ENCODE peak calls at places on chromosomes 5 and 9, in ten cellular contexts. One of them, this sample, is unnamed.

GRCh38 chr5:38634961-38635369 is 78.5 kb upstream of the LIFR start:
- DNase-seq in NCI-H345: no peak
- DNase-seq in activated CD8-positive, alpha-beta T cell treated with anti-CD3 and anti-CD28 coated beads, Interleukin-2, amount 10 ng/mL, durations not matched to agents 7 days and 5 days: no peak
- DNase-seq in lower leg skin: no peak
- DNase-seq in HTR-8/SVneo: peak
- DNase-seq in activated CD4-positive, CD25-positive, alpha-beta regulatory T cell treated with anti-CD3 and anti-CD28 coated beads, Interleukin-2, amount 50 U/mL, for 72 hours: no peak
- DNase-seq in upper lobe of right lung: no peak
- DNase-seq in H9: no peak
- DNase-seq in stimulated activated CD8-positive, alpha-beta memory T cell treated with anti-CD3 and anti-CD28 coated beads, Interleukin-15, amount 100 ng/mL, for 24 hours: no peak
- DNase-seq in heart left ventricle: no peak
- DNase-seq in this sample: peak

GRCh38 chr9:105637787-105638395 is 24.4 kb upstream of the TAL2 start:
- DNase-seq in NCI-H345: no peak
- DNase-seq in activated CD8-positive, alpha-beta T cell treated with anti-CD3 and anti-CD28 coated beads, Interleukin-2, amount 10 ng/mL, durations not matched to agents 7 days and 5 days: no peak
- DNase-seq in lower leg skin: no peak
- DNase-seq in HTR-8/SVneo: no peak
- DNase-seq in activated CD4-positive, CD25-positive, alpha-beta regulatory T cell treated with anti-CD3 and anti-CD28 coated beads, Interleukin-2, amount 50 U/mL, for 72 hours: no peak
- DNase-seq in upper lobe of right lung: no peak
- DNase-seq in H9: no peak
- DNase-seq in stimulated activated CD8-positive, alpha-beta memory T cell treated with anti-CD3 and anti-CD28 coated beads, Interleukin-15, amount 100 ng/mL, for 24 hours: no peak
- DNase-seq in heart left ventricle: no peak
- DNase-seq in this sample: no peak

GRCh38 chr5:16539169-16539666 is 73.6 kb upstream of the ZNF622 start:
- DNase-seq in NCI-H345: no peak
- DNase-seq in activated CD8-positive, alpha-beta T cell treated with anti-CD3 and anti-CD28 coated beads, Interleukin-2, amount 10 ng/mL, durations not matched to agents 7 days and 5 days: no peak
- DNase-seq in lower leg skin: peak
- DNase-seq in HTR-8/SVneo: peak
- DNase-seq in activated CD4-positive, CD25-positive, alpha-beta regulatory T cell treated with anti-CD3 and anti-CD28 coated beads, Interleukin-2, amount 50 U/mL, for 72 hours: no peak
- DNase-seq in upper lobe of right lung: no peak
- DNase-seq in H9: no peak
- DNase-seq in stimulated activated CD8-positive, alpha-beta memory T cell treated with anti-CD3 and anti-CD28 coated beads, Interleukin-15, amount 100 ng/mL, for 24 hours: no peak
- DNase-seq in heart left ventricle: peak
- DNase-seq in this sample: peak

GRCh38 chr9:6641561-6641960 is 4.0 kb downstream of the GLDC start:
- DNase-seq in NCI-H345: no peak
- DNase-seq in activated CD8-positive, alpha-beta T cell treated with anti-CD3 and anti-CD28 coated beads, Interleukin-2, amount 10 ng/mL, durations not matched to agents 7 days and 5 days: no peak
- DNase-seq in lower leg skin: no peak
- DNase-seq in HTR-8/SVneo: no peak
- DNase-seq in activated CD4-positive, CD25-positive, alpha-beta regulatory T cell treated with anti-CD3 and anti-CD28 coated beads, Interleukin-2, amount 50 U/mL, for 72 hours: no peak
- DNase-seq in upper lobe of right lung: no peak
- DNase-seq in H9: no peak
- DNase-seq in stimulated activated CD8-positive, alpha-beta memory T cell treated with anti-CD3 and anti-CD28 coated beads, Interleukin-15, amount 100 ng/mL, for 24 hours: no peak
- DNase-seq in heart left ventricle: no peak
- DNase-seq in this sample: no peak

GRCh38 chr9:98899399-98900056 is 44.2 kb upstream of the COL15A1 start:
- DNase-seq in NCI-H345: no peak
- DNase-seq in activated CD8-positive, alpha-beta T cell treated with anti-CD3 and anti-CD28 coated beads, Interleukin-2, amount 10 ng/mL, durations not matched to agents 7 days and 5 days: no peak
- DNase-seq in lower leg skin: no peak
- DNase-seq in HTR-8/SVneo: no peak
- DNase-seq in activated CD4-positive, CD25-positive, alpha-beta regulatory T cell treated with anti-CD3 and anti-CD28 coated beads, Interleukin-2, amount 50 U/mL, for 72 hours: no peak
- DNase-seq in upper lobe of right lung: no peak
- DNase-seq in H9: no peak
- DNase-seq in stimulated activated CD8-positive, alpha-beta memory T cell treated with anti-CD3 and anti-CD28 coated beads, Interleukin-15, amount 100 ng/mL, for 24 hours: no peak
- DNase-seq in heart left ventricle: no peak
- DNase-seq in this sample: peak

GRCh38 chr9:112754578-112754977 is 4.0 kb downstream of the SNX30 start:
- DNase-seq in NCI-H345: no peak
- DNase-seq in activated CD8-positive, alpha-beta T cell treated with anti-CD3 and anti-CD28 coated beads, Interleukin-2, amount 10 ng/mL, durations not matched to agents 7 days and 5 days: peak
- DNase-seq in lower leg skin: no peak
- DNase-seq in HTR-8/SVneo: no peak
- DNase-seq in activated CD4-positive, CD25-positive, alpha-beta regulatory T cell treated with anti-CD3 and anti-CD28 coated beads, Interleukin-2, amount 50 U/mL, for 72 hours: no peak
- DNase-seq in upper lobe of right lung: no peak
- DNase-seq in H9: no peak
- DNase-seq in stimulated activated CD8-positive, alpha-beta memory T cell treated with anti-CD3 and anti-CD28 coated beads, Interleukin-15, amount 100 ng/mL, for 24 hours: no peak
- DNase-seq in heart left ventricle: no peak
- DNase-seq in this sample: peak

GRCh38 chr5:123088031-123088805 is 823 bp upstream of the PRDM6 start:
- DNase-seq in NCI-H345: no peak
- DNase-seq in activated CD8-positive, alpha-beta T cell treated with anti-CD3 and anti-CD28 coated beads, Interleukin-2, amount 10 ng/mL, durations not matched to agents 7 days and 5 days: no peak
- DNase-seq in lower leg skin: no peak
- DNase-seq in HTR-8/SVneo: no peak
- DNase-seq in activated CD4-positive, CD25-positive, alpha-beta regulatory T cell treated with anti-CD3 and anti-CD28 coated beads, Interleukin-2, amount 50 U/mL, for 72 hours: no peak
- DNase-seq in upper lobe of right lung: no peak
- DNase-seq in H9: peak
- DNase-seq in stimulated activated CD8-positive, alpha-beta memory T cell treated with anti-CD3 and anti-CD28 coated beads, Interleukin-15, amount 100 ng/mL, for 24 hours: no peak
- DNase-seq in heart left ventricle: peak
- DNase-seq in this sample: peak

GRCh38 chr5:131525805-131526204 is 109.2 kb downstream of the RAPGEF6 start:
- DNase-seq in NCI-H345: no peak
- DNase-seq in activated CD8-positive, alpha-beta T cell treated with anti-CD3 and anti-CD28 coated beads, Interleukin-2, amount 10 ng/mL, durations not matched to agents 7 days and 5 days: no peak
- DNase-seq in lower leg skin: no peak
- DNase-seq in HTR-8/SVneo: no peak
- DNase-seq in activated CD4-positive, CD25-positive, alpha-beta regulatory T cell treated with anti-CD3 and anti-CD28 coated beads, Interleukin-2, amount 50 U/mL, for 72 hours: no peak
- DNase-seq in upper lobe of right lung: no peak
- DNase-seq in H9: no peak
- DNase-seq in stimulated activated CD8-positive, alpha-beta memory T cell treated with anti-CD3 and anti-CD28 coated beads, Interleukin-15, amount 100 ng/mL, for 24 hours: no peak
- DNase-seq in heart left ventricle: no peak
- DNase-seq in this sample: no peak

GRCh38 chr9:77063645-77064285 is 44.3 kb downstream of the FOXB2 start:
- DNase-seq in NCI-H345: no peak
- DNase-seq in activated CD8-positive, alpha-beta T cell treated with anti-CD3 and anti-CD28 coated beads, Interleukin-2, amount 10 ng/mL, durations not matched to agents 7 days and 5 days: no peak
- DNase-seq in lower leg skin: no peak
- DNase-seq in HTR-8/SVneo: peak
- DNase-seq in activated CD4-positive, CD25-positive, alpha-beta regulatory T cell treated with anti-CD3 and anti-CD28 coated beads, Interleukin-2, amount 50 U/mL, for 72 hours: no peak
- DNase-seq in upper lobe of right lung: no peak
- DNase-seq in H9: no peak
- DNase-seq in stimulated activated CD8-positive, alpha-beta memory T cell treated with anti-CD3 and anti-CD28 coated beads, Interleukin-15, amount 100 ng/mL, for 24 hours: no peak
- DNase-seq in heart left ventricle: no peak
- DNase-seq in this sample: peak

GRCh38 chr5:175520321-175520720 is 42.0 kb downstream of the SFXN1 start:
- DNase-seq in NCI-H345: no peak
- DNase-seq in activated CD8-positive, alpha-beta T cell treated with anti-CD3 and anti-CD28 coated beads, Interleukin-2, amount 10 ng/mL, durations not matched to agents 7 days and 5 days: peak
- DNase-seq in lower leg skin: no peak
- DNase-seq in HTR-8/SVneo: no peak
- DNase-seq in activated CD4-positive, CD25-positive, alpha-beta regulatory T cell treated with anti-CD3 and anti-CD28 coated beads, Interleukin-2, amount 50 U/mL, for 72 hours: no peak
- DNase-seq in upper lobe of right lung: no peak
- DNase-seq in H9: no peak
- DNase-seq in stimulated activated CD8-positive, alpha-beta memory T cell treated with anti-CD3 and anti-CD28 coated beads, Interleukin-15, amount 100 ng/mL, for 24 hours: no peak
- DNase-seq in heart left ventricle: no peak
- DNase-seq in this sample: no peak

GRCh38 chr5:120096413-120096812 is 367.7 kb upstream of the PRR16 start:
- DNase-seq in NCI-H345: no peak
- DNase-seq in activated CD8-positive, alpha-beta T cell treated with anti-CD3 and anti-CD28 coated beads, Interleukin-2, amount 10 ng/mL, durations not matched to agents 7 days and 5 days: no peak
- DNase-seq in lower leg skin: no peak
- DNase-seq in HTR-8/SVneo: peak
- DNase-seq in activated CD4-positive, CD25-positive, alpha-beta regulatory T cell treated with anti-CD3 and anti-CD28 coated beads, Interleukin-2, amount 50 U/mL, for 72 hours: no peak
- DNase-seq in upper lobe of right lung: no peak
- DNase-seq in H9: no peak
- DNase-seq in stimulated activated CD8-positive, alpha-beta memory T cell treated with anti-CD3 and anti-CD28 coated beads, Interleukin-15, amount 100 ng/mL, for 24 hours: no peak
- DNase-seq in heart left ventricle: no peak
- DNase-seq in this sample: peak

GRCh38 chr9:136385015-136385414 is 11.5 kb upstream of the CARD9 start:
- DNase-seq in NCI-H345: no peak
- DNase-seq in activated CD8-positive, alpha-beta T cell treated with anti-CD3 and anti-CD28 coated beads, Interleukin-2, amount 10 ng/mL, durations not matched to agents 7 days and 5 days: peak
- DNase-seq in lower leg skin: no peak
- DNase-seq in HTR-8/SVneo: no peak
- DNase-seq in activated CD4-positive, CD25-positive, alpha-beta regulatory T cell treated with anti-CD3 and anti-CD28 coated beads, Interleukin-2, amount 50 U/mL, for 72 hours: no peak
- DNase-seq in upper lobe of right lung: no peak
- DNase-seq in H9: no peak
- DNase-seq in stimulated activated CD8-positive, alpha-beta memory T cell treated with anti-CD3 and anti-CD28 coated beads, Interleukin-15, amount 100 ng/mL, for 24 hours: no peak
- DNase-seq in heart left ventricle: no peak
- DNase-seq in this sample: no peak

GRCh38 chr5:74034738-74035137 is 408.7 kb downstream of the ARHGEF28 start:
- DNase-seq in NCI-H345: no peak
- DNase-seq in activated CD8-positive, alpha-beta T cell treated with anti-CD3 and anti-CD28 coated beads, Interleukin-2, amount 10 ng/mL, durations not matched to agents 7 days and 5 days: no peak
- DNase-seq in lower leg skin: no peak
- DNase-seq in HTR-8/SVneo: peak
- DNase-seq in activated CD4-positive, CD25-positive, alpha-beta regulatory T cell treated with anti-CD3 and anti-CD28 coated beads, Interleukin-2, amount 50 U/mL, for 72 hours: no peak
- DNase-seq in upper lobe of right lung: no peak
- DNase-seq in H9: no peak
- DNase-seq in stimulated activated CD8-positive, alpha-beta memory T cell treated with anti-CD3 and anti-CD28 coated beads, Interleukin-15, amount 100 ng/mL, for 24 hours: no peak
- DNase-seq in heart left ventricle: no peak
- DNase-seq in this sample: peak

GRCh38 chr9:127140842-127141675 is 18.6 kb upstream of the ANGPTL2 start:
- DNase-seq in NCI-H345: no peak
- DNase-seq in activated CD8-positive, alpha-beta T cell treated with anti-CD3 and anti-CD28 coated beads, Interleukin-2, amount 10 ng/mL, durations not matched to agents 7 days and 5 days: no peak
- DNase-seq in lower leg skin: no peak
- DNase-seq in HTR-8/SVneo: no peak
- DNase-seq in activated CD4-positive, CD25-positive, alpha-beta regulatory T cell treated with anti-CD3 and anti-CD28 coated beads, Interleukin-2, amount 50 U/mL, for 72 hours: no peak
- DNase-seq in upper lobe of right lung: peak
- DNase-seq in H9: peak
- DNase-seq in stimulated activated CD8-positive, alpha-beta memory T cell treated with anti-CD3 and anti-CD28 coated beads, Interleukin-15, amount 100 ng/mL, for 24 hours: no peak
- DNase-seq in heart left ventricle: no peak
- DNase-seq in this sample: no peak

GRCh38 chr5:157665467-157666085 is 5.8 kb upstream of the C5orf52 start:
- DNase-seq in NCI-H345: no peak
- DNase-seq in activated CD8-positive, alpha-beta T cell treated with anti-CD3 and anti-CD28 coated beads, Interleukin-2, amount 10 ng/mL, durations not matched to agents 7 days and 5 days: no peak
- DNase-seq in lower leg skin: no peak
- DNase-seq in HTR-8/SVneo: peak
- DNase-seq in activated CD4-positive, CD25-positive, alpha-beta regulatory T cell treated with anti-CD3 and anti-CD28 coated beads, Interleukin-2, amount 50 U/mL, for 72 hours: no peak
- DNase-seq in upper lobe of right lung: no peak
- DNase-seq in H9: no peak
- DNase-seq in stimulated activated CD8-positive, alpha-beta memory T cell treated with anti-CD3 and anti-CD28 coated beads, Interleukin-15, amount 100 ng/mL, for 24 hours: no peak
- DNase-seq in heart left ventricle: no peak
- DNase-seq in this sample: peak

GRCh38 chr5:93579561-93580386 is 1.2 kb downstream of the NR2F1-AS1 start:
- DNase-seq in NCI-H345: peak
- DNase-seq in activated CD8-positive, alpha-beta T cell treated with anti-CD3 and anti-CD28 coated beads, Interleukin-2, amount 10 ng/mL, durations not matched to agents 7 days and 5 days: no peak
- DNase-seq in lower leg skin: no peak
- DNase-seq in HTR-8/SVneo: peak
- DNase-seq in activated CD4-positive, CD25-positive, alpha-beta regulatory T cell treated with anti-CD3 and anti-CD28 coated beads, Interleukin-2, amount 50 U/mL, for 72 hours: peak
- DNase-seq in upper lobe of right lung: no peak
- DNase-seq in H9: peak
- DNase-seq in stimulated activated CD8-positive, alpha-beta memory T cell treated with anti-CD3 and anti-CD28 coated beads, Interleukin-15, amount 100 ng/mL, for 24 hours: no peak
- DNase-seq in heart left ventricle: no peak
- DNase-seq in this sample: peak

GRCh38 chr5:79901631-79902030 is 89.4 kb downstream of the MTX3 start:
- DNase-seq in NCI-H345: no peak
- DNase-seq in activated CD8-positive, alpha-beta T cell treated with anti-CD3 and anti-CD28 coated beads, Interleukin-2, amount 10 ng/mL, durations not matched to agents 7 days and 5 days: no peak
- DNase-seq in lower leg skin: no peak
- DNase-seq in HTR-8/SVneo: no peak
- DNase-seq in activated CD4-positive, CD25-positive, alpha-beta regulatory T cell treated with anti-CD3 and anti-CD28 coated beads, Interleukin-2, amount 50 U/mL, for 72 hours: no peak
- DNase-seq in upper lobe of right lung: no peak
- DNase-seq in H9: no peak
- DNase-seq in stimulated activated CD8-positive, alpha-beta memory T cell treated with anti-CD3 and anti-CD28 coated beads, Interleukin-15, amount 100 ng/mL, for 24 hours: no peak
- DNase-seq in heart left ventricle: no peak
- DNase-seq in this sample: no peak

GRCh38 chr5:73303139-73304079 is 130.4 kb downstream of the TMEM174 start:
- DNase-seq in NCI-H345: peak
- DNase-seq in activated CD8-positive, alpha-beta T cell treated with anti-CD3 and anti-CD28 coated beads, Interleukin-2, amount 10 ng/mL, durations not matched to agents 7 days and 5 days: no peak
- DNase-seq in lower leg skin: no peak
- DNase-seq in HTR-8/SVneo: no peak
- DNase-seq in activated CD4-positive, CD25-positive, alpha-beta regulatory T cell treated with anti-CD3 and anti-CD28 coated beads, Interleukin-2, amount 50 U/mL, for 72 hours: no peak
- DNase-seq in upper lobe of right lung: no peak
- DNase-seq in H9: peak
- DNase-seq in stimulated activated CD8-positive, alpha-beta memory T cell treated with anti-CD3 and anti-CD28 coated beads, Interleukin-15, amount 100 ng/mL, for 24 hours: no peak
- DNase-seq in heart left ventricle: no peak
- DNase-seq in this sample: no peak

GRCh38 chr9:89935115-89935514 is 330.3 kb downstream of the GADD45G start:
- DNase-seq in NCI-H345: peak
- DNase-seq in activated CD8-positive, alpha-beta T cell treated with anti-CD3 and anti-CD28 coated beads, Interleukin-2, amount 10 ng/mL, durations not matched to agents 7 days and 5 days: no peak
- DNase-seq in lower leg skin: no peak
- DNase-seq in HTR-8/SVneo: no peak
- DNase-seq in activated CD4-positive, CD25-positive, alpha-beta regulatory T cell treated with anti-CD3 and anti-CD28 coated beads, Interleukin-2, amount 50 U/mL, for 72 hours: no peak
- DNase-seq in upper lobe of right lung: no peak
- DNase-seq in H9: no peak
- DNase-seq in stimulated activated CD8-positive, alpha-beta memory T cell treated with anti-CD3 and anti-CD28 coated beads, Interleukin-15, amount 100 ng/mL, for 24 hours: no peak
- DNase-seq in heart left ventricle: no peak
- DNase-seq in this sample: no peak

GRCh38 chr5:135930029-135930948 is 24.5 kb downstream of the LECT2 start:
- DNase-seq in NCI-H345: peak
- DNase-seq in activated CD8-positive, alpha-beta T cell treated with anti-CD3 and anti-CD28 coated beads, Interleukin-2, amount 10 ng/mL, durations not matched to agents 7 days and 5 days: no peak
- DNase-seq in lower leg skin: no peak
- DNase-seq in HTR-8/SVneo: peak
- DNase-seq in activated CD4-positive, CD25-positive, alpha-beta regulatory T cell treated with anti-CD3 and anti-CD28 coated beads, Interleukin-2, amount 50 U/mL, for 72 hours: no peak
- DNase-seq in upper lobe of right lung: no peak
- DNase-seq in H9: peak
- DNase-seq in stimulated activated CD8-positive, alpha-beta memory T cell treated with anti-CD3 and anti-CD28 coated beads, Interleukin-15, amount 100 ng/mL, for 24 hours: no peak
- DNase-seq in heart left ventricle: no peak
- DNase-seq in this sample: peak

GRCh38 chr5:86917117-86917579 is 299.4 kb downstream of the COX7C start:
- DNase-seq in NCI-H345: no peak
- DNase-seq in activated CD8-positive, alpha-beta T cell treated with anti-CD3 and anti-CD28 coated beads, Interleukin-2, amount 10 ng/mL, durations not matched to agents 7 days and 5 days: peak
- DNase-seq in lower leg skin: no peak
- DNase-seq in HTR-8/SVneo: peak
- DNase-seq in activated CD4-positive, CD25-positive, alpha-beta regulatory T cell treated with anti-CD3 and anti-CD28 coated beads, Interleukin-2, amount 50 U/mL, for 72 hours: no peak
- DNase-seq in upper lobe of right lung: no peak
- DNase-seq in H9: no peak
- DNase-seq in stimulated activated CD8-positive, alpha-beta memory T cell treated with anti-CD3 and anti-CD28 coated beads, Interleukin-15, amount 100 ng/mL, for 24 hours: no peak
- DNase-seq in heart left ventricle: no peak
- DNase-seq in this sample: peak